ENCODE peak calls at places on chromosome 16, in four cellular contexts. P is uterus, H is IMR-90, L is tibial nerve. D is an unnamed sample.

GRCh38 chr16:19517424-19518089 is 4.3 kb downstream of the GDE1 start:
- DNase-seq in P (no peak), H (peak; percentile 42), L (no peak), D (no peak)

GRCh38 chr16:15616475-15616874 is 26.5 kb downstream of the MARF1 start:
- DNase-seq in P (no peak), H (no peak), L (no peak), D (no peak)

GRCh38 chr16:27460213-27460612 is 58.2 kb downstream of the IL21R start:
- DNase-seq in P (no peak), H (no peak), L (no peak), D (no peak)

GRCh38 chr16:48831081-48831722 is 221.2 kb upstream of the N4BP1 start:
- DNase-seq in P (no peak), H (no peak), L (no peak), D (peak; percentile 9)

GRCh38 chr16:48194828-48195566 is 39.2 kb upstream of the ABCC12 start:
- DNase-seq in P (no peak), H (peak; percentile 56), L (no peak), D (no peak)

GRCh38 chr16:24986512-24987303 is 28.5 kb downstream of the ARHGAP17 start:
- DNase-seq in P (peak; percentile 36), H (peak; percentile 88), L (peak; percentile 54), D (peak; percentile 72)

GRCh38 chr16:47657032-47657431 is 195.9 kb downstream of the PHKB start:
- DNase-seq in P (no peak), H (no peak), L (no peak), D (no peak)

GRCh38 chr16:17666293-17666692 is 195.5 kb upstream of the XYLT1 start:
- DNase-seq in P (no peak), H (no peak), L (no peak), D (no peak)

GRCh38 chr16:17457997-17458396 is 12.8 kb downstream of the XYLT1 start:
- DNase-seq in P (no peak), H (no peak), L (no peak), D (no peak)

GRCh38 chr16:6349725-6350124 is 982.9 kb upstream of the RBFOX1 start:
- DNase-seq in P (no peak), H (no peak), L (no peak), D (no peak)

GRCh38 chr16:47260496-47260895 is 116.8 kb upstream of the NETO2 start:
- DNase-seq in P (no peak), H (no peak), L (no peak), D (no peak)

GRCh38 chr16:2690852-2691251 is 8.5 kb downstream of the KCTD5 start:
- DNase-seq in P (no peak), H (no peak), L (no peak), D (no peak)

GRCh38 chr16:71746442-71747046 is 22.0 kb upstream of the PHLPP2 start:
- DNase-seq in P (no peak), H (peak; percentile 52), L (no peak), D (peak; percentile 61)

GRCh38 chr16:80208750-80209149 is 332.0 kb upstream of the DYNLRB2 start:
- DNase-seq in P (no peak), H (no peak), L (no peak), D (no peak)

GRCh38 chr16:10240854-10241613 is 58.8 kb upstream of the GRIN2A start:
- DNase-seq in P (no peak), H (no peak), L (no peak), D (no peak)

GRCh38 chr16:23249830-23250229 is 52.3 kb upstream of the SCNN1B start:
- DNase-seq in P (no peak), H (no peak), L (no peak), D (no peak)

GRCh38 chr16:19696961-19697360 is 21.1 kb downstream of the KNOP1 start:
- DNase-seq in P (no peak), H (no peak), L (no peak), D (no peak)

GRCh38 chr16:57837305-57838125 is 35.2 kb upstream of the KIFC3 start:
- DNase-seq in P (no peak), H (no peak), L (no peak), D (no peak)

GRCh38 chr16:6446370-6446769 is 886.3 kb upstream of the RBFOX1 start:
- DNase-seq in P (no peak), H (no peak), L (no peak), D (peak; percentile 20)

GRCh38 chr16:16045879-16046278 is 96.5 kb downstream of the ABCC1 start:
- DNase-seq in P (no peak), H (no peak), L (no peak), D (peak; percentile 43)

GRCh38 chr16:73152731-73153130 is 104.8 kb upstream of the ZFHX3 start:
- DNase-seq in P (no peak), H (no peak), L (no peak), D (no peak)

GRCh38 chr16:57525761-57526160 is 10.6 kb downstream of the CCDC102A start:
- DNase-seq in P (peak; percentile 57), H (no peak), L (no peak), D (no peak)

GRCh38 chr16:9363520-9363919 is 272.1 kb downstream of the HAPSTR1 start:
- DNase-seq in P (no peak), H (no peak), L (no peak), D (no peak)

GRCh38 chr16:75860654-75861053 is 134.4 kb upstream of the CPHXL start:
- DNase-seq in P (no peak), H (no peak), L (no peak), D (no peak)

GRCh38 chr16:51621610-51622009 is 470.5 kb upstream of the SALL1 start:
- DNase-seq in P (no peak), H (no peak), L (no peak), D (no peak)

GRCh38 chr16:959232-960040 is 11.3 kb downstream of the LMF1 start:
- DNase-seq in P (no peak), H (no peak), L (no peak), D (no peak)

GRCh38 chr16:57993452-57993851 is 7.0 kb downstream of the ZNF319 start:
- DNase-seq in P (no peak), H (no peak), L (no peak), D (no peak)

GRCh38 chr16:608019-608418 is 18.2 kb downstream of the RAB40C start:
- DNase-seq in P (no peak), H (no peak), L (no peak), D (no peak)

GRCh38 chr16:61435356-61435755 is 600.9 kb downstream of the CDH8 start:
- DNase-seq in P (no peak), H (no peak), L (no peak), D (no peak)

GRCh38 chr16:10181196-10182162 is 749 bp downstream of the GRIN2A start:
- DNase-seq in P (peak; percentile 32), H (peak; percentile 11), L (peak; percentile 8), D (peak; percentile 25)

GRCh38 chr16:46883353-46883689 is 841 bp upstream of the GPT2 start:
- DNase-seq in P (no peak), H (no peak), L (no peak), D (no peak)

GRCh38 chr16:15811416-15811777 is 45.4 kb downstream of the MYH11 start:
- DNase-seq in P (no peak), H (no peak), L (no peak), D (peak; percentile 79)

GRCh38 chr16:23058576-23058975 is 90.7 kb downstream of the USP31 start:
- DNase-seq in P (no peak), H (no peak), L (no peak), D (no peak)

GRCh38 chr16:16133943-16134604 is 89.2 kb downstream of the ABCC6 start:
- DNase-seq in P (no peak), H (no peak), L (no peak), D (no peak)

GRCh38 chr16:70392606-70393005 is 45.9 kb downstream of the DDX19A start:
- DNase-seq in P (no peak), H (no peak), L (no peak), D (no peak)

GRCh38 chr16:67537270-67537635 is 8.6 kb downstream of the RIPOR1 start:
- DNase-seq in P (peak; percentile 60), H (peak; percentile 36), L (no peak), D (no peak)

GRCh38 chr16:89560413-89561194 is at the start of gene RPL13:
- DNase-seq in P (peak; percentile 95), H (peak; percentile 94), L (peak; percentile 90), D (peak; percentile 98)
- TF ChIP-seq POLR2A in P (peak; percentile 94), H (peak; percentile 99), L (peak; percentile 97), D (peak; percentile 99)

DNA sequence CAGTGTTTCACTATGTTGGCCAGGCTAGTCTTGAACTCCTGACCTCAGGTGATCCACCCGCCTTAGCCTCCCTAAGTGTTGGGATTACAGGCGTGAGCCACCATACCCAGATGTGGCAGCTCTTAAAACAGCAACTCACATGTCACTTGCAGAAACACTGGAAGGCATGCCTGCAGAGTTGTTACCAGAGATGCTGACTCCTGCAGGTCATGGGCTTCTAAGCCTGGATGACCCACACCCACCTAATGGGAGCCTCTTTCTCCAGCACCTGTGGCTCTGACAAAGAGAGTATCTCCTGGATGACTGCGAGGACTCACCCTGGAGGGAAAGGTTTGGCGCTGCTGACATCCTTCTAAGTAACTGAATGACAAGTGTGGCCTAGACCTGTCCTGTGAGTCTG is 11.2 kb upstream of the RFWD3 start:
- DNase-seq in P (no peak), H (no peak), L (no peak), D (no peak)
- TF ChIP-seq CTCF in P (no peak), H (no peak), L (no peak), D (no peak)

GRCh38 chr16:87492241-87492635 is 586 bp downstream of the ZCCHC14 start:
- DNase-seq in P (no peak), H (no peak), L (no peak), D (no peak)

GRCh38 chr16:87490091-87490798 is 2.6 kb downstream of the ZCCHC14 start:
- DNase-seq in P (no peak), H (no peak), L (no peak), D (no peak)

GRCh38 chr16:87496101-87496801 is 3.4 kb upstream of the ZCCHC14 start:
- DNase-seq in P (no peak), H (no peak), L (no peak), D (peak; percentile 82)

GRCh38 chr16:87495578-87495977 is 2.8 kb upstream of the ZCCHC14 start:
- DNase-seq in P (no peak), H (no peak), L (no peak), D (no peak)

GRCh38 chr16:87492721-87493554 is at the start of gene ZCCHC14:
- DNase-seq in P (peak; percentile 99), H (peak; percentile 98), L (peak; percentile 98), D (peak; percentile 99)
- TF ChIP-seq POLR2A in P (peak; percentile 92), H (peak; percentile 54), L (peak; percentile 92), D (no peak)

DNA sequence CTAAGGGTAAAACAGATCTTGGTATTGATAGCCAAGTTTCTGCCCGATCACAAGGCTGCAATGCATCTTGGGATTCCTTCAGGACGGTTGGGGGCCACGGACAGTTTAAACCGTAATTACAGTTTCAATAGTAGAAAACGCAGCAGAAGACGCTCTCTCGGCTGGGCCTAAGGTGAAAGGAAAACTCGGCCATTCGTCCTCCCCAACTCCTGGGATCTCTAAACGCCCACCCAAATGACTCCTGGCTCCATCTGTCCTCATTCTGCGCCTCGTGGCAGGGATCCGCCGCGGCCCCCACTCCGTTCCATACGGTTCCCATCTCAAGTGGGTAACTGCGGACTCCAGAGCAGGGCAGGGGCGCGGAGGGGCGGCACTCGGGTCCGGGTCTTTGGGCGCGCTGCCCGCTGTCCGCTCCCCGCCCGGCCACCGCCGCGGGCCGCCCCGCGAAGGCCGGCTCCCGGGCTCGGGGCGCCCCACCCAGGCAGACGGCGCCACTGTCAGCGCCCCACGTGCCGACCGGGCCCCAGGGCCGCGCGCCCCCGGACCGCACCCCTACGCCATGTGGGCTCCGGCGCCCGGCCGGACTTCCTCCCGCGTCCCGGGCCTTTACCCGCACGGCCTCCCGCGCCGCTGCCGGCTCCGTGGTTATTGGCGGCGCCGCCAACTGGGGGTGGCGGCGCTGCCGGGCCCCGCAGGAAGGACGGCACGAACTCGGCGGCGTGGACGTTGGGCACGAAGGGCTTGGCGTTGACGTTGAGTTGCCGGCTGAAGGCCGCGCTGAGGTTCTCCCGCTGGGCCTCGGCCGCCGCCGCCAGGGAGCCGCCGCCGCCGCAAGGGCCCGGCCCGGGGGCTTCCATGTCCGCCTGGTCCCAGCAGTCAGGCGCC is 755 bp downstream of the GSPT1 start:
- DNase-seq in P (no peak), H (peak; percentile 28), L (no peak), D (peak; percentile 66)
- TF ChIP-seq CTCF in P (no peak), H (no peak), L (no peak), D (no peak)

D was measured in NB4.